ENCODE peak calls at places on chromosomes 12 and 14, in eight cellular contexts. J is PC-9, S is cardiac muscle cell, C is upper lobe of right lung, N is K562, H is progenitor cell of endocrine pancreas, O is RWPE2, X is ascending aorta. I is an unnamed sample.

GRCh38 chr14:101736585-101736984 is 24.9 kb upstream of the PPP2R5C start:
- DNase-seq in S (no peak), N (no peak), O (no peak), H (no peak), C (no peak), J (no peak), X (no peak), I (no peak)

GRCh38 chr12:129723260-129723659 is 180.6 kb downstream of the TMEM132D start:
- DNase-seq in S (no peak), J (no peak), X (no peak), H (no peak), C (no peak), O (no peak), N (no peak), I (no peak)

GRCh38 chr12:53427905-53428594 is 4.4 kb downstream of the AMHR2 start:
- DNase-seq in X (no peak), C (no peak), O (peak; percentile 88), J (peak; percentile 91), H (no peak), N (peak; percentile 38), S (no peak), I (no peak)

GRCh38 chr12:108580531-108580930 is 17.4 kb downstream of the TMEM119 start:
- DNase-seq in J (no peak), N (no peak), S (no peak), C (no peak), H (no peak), X (no peak), O (no peak), I (no peak)

GRCh38 chr14:33406766-33407165 is 468.1 kb downstream of the NPAS3 start:
- DNase-seq in O (no peak), S (no peak), H (no peak), J (no peak), N (no peak), X (no peak), C (no peak), I (no peak)

GRCh38 chr14:99511421-99512109 is 30.4 kb downstream of the CCNK start:
- DNase-seq in C (no peak), N (no peak), X (no peak), H (peak; percentile 2), O (no peak), J (no peak), S (no peak), I (peak; percentile 85)

GRCh38 chr12:81412940-81413339 is 335.1 kb downstream of the ACSS3 start:
- DNase-seq in C (no peak), O (no peak), H (no peak), N (no peak), J (no peak), X (no peak), S (no peak), I (no peak)

GRCh38 chr12:23356927-23357708 is 592.4 kb downstream of the SOX5 start:
- DNase-seq in C (no peak), H (no peak), J (no peak), X (no peak), N (no peak), S (no peak), O (no peak), I (no peak)

GRCh38 chr14:94000986-94001385 is 3.9 kb downstream of the CCDC197 start:
- DNase-seq in H (no peak), S (no peak), X (no peak), J (no peak), N (no peak), O (no peak), C (no peak), I (no peak)

GRCh38 chr14:61620130-61620946 is 75.0 kb upstream of the HIF1A start:
- DNase-seq in S (no peak), X (no peak), N (no peak), O (no peak), C (no peak), J (no peak), H (no peak), I (no peak)

GRCh38 chr14:97218713-97219355 is 421.7 kb downstream of the VRK1 start:
- DNase-seq in H (peak; percentile 28), S (peak; percentile 59), O (no peak), N (no peak), J (no peak), X (no peak), C (no peak), I (no peak)
- TF ChIP-seq CTCF in H (peak; percentile 29), S (no peak), O (no peak), N (no peak), J (no peak), X (no peak), C (no peak), I (peak; percentile 21)

GRCh38 chr14:92525318-92526095 is 11.9 kb downstream of the RIN3 start:
- DNase-seq in X (no peak), N (no peak), H (no peak), J (no peak), C (peak; percentile 53), O (no peak), S (no peak), I (no peak)
- TF ChIP-seq CTCF in X (no peak), N (no peak), H (no peak), J (no peak), C (no peak), O (no peak), S (no peak), I (no peak)

GRCh38 chr14:37251778-37252177 is 54.0 kb downstream of the MIPOL1 start:
- DNase-seq in X (no peak), S (no peak), O (no peak), H (no peak), C (no peak), N (no peak), J (no peak), I (no peak)
- TF ChIP-seq CTCF in X (no peak), S (peak; percentile 2), O (peak; percentile 75), H (peak; percentile 56), C (no peak), N (no peak), J (peak; percentile 28), I (peak; percentile 68)

GRCh38 chr14:20857207-20857606 is 34.0 kb upstream of the RNASE3 start:
- DNase-seq in J (no peak), O (no peak), X (no peak), N (no peak), H (no peak), C (no peak), S (no peak), I (no peak)
- TF ChIP-seq CTCF in J (no peak), O (no peak), X (no peak), N (no peak), H (no peak), C (no peak), S (no peak), I (no peak)

I was measured in chondrocyte.